ENCODE peak calls at places on chromosomes 5 and 9, in seven cellular contexts. O is esophagus squamous epithelium, X is stomach, W is suprapubic skin, F is heart left ventricle, N is uterus, R is prostate gland. Q is an unnamed sample. For H3K4me1, the result is how much of the 10 kb centered on the place peaks cover.

GRCh38 chr5:80867233-80867632 is 92.9 kb upstream of the RASGRF2 start:
- DNase-seq in O (no peak), X (no peak), W (no peak), F (no peak), N (no peak), R (no peak), Q (no peak)

GRCh38 chr9:78296208-78296892 is 575 bp upstream of the PSAT1 start:
- DNase-seq in O (no peak), X (peak), W (no peak), F (no peak), N (peak), R (peak), Q (no peak)

GRCh38 chr5:52710972-52711596 is 76.6 kb upstream of the ITGA1 start:
- DNase-seq in O (no peak), X (no peak), W (no peak), F (no peak), N (no peak), R (no peak), Q (no peak)

GRCh38 chr9:4781408-4781807 is 11.3 kb upstream of the RCL1 start:
- DNase-seq in O (no peak), X (no peak), W (no peak), F (no peak), N (no peak), R (no peak), Q (no peak)

GRCh38 chr5:178338126-178338749 is 105.6 kb upstream of the PHYKPL start:
- DNase-seq in O (no peak), X (no peak), W (peak), F (no peak), N (no peak), R (no peak), Q (no peak)

GRCh38 chr9:136762915-136763648 is 1.2 kb downstream of the LCN15 start:
- DNase-seq in O (no peak), X (peak), W (peak), F (peak), N (peak), R (no peak), Q (no peak)

GRCh38 chr5:74587895-74588294 is 52.6 kb downstream of the ENC1 start:
- DNase-seq in O (no peak), X (no peak), W (no peak), F (no peak), N (no peak), R (no peak), Q (no peak)

GRCh38 chr9:6549106-6549505 is 96.4 kb downstream of the GLDC start:
- DNase-seq in O (no peak), X (no peak), W (no peak), F (no peak), N (no peak), R (no peak), Q (no peak)

GRCh38 chr9:73529666-73530065 is 378.0 kb downstream of the ANXA1 start:
- DNase-seq in O (no peak), X (no peak), W (no peak), F (no peak), N (no peak), R (no peak), Q (no peak)

GRCh38 chr5:44002381-44002901 is 386.8 kb downstream of the FGF10 start:
- DNase-seq in O (no peak), X (peak), W (no peak), F (no peak), N (no peak), R (peak), Q (no peak)

GRCh38 chr5:170219615-170220014 is 13.2 kb upstream of the C5orf58 start:
- DNase-seq in O (no peak), X (no peak), W (no peak), F (no peak), N (no peak), R (no peak), Q (no peak)

GRCh38 chr9:111832428-111832827 is 37.7 kb upstream of the SHOC1 start:
- DNase-seq in O (no peak), X (no peak), W (no peak), F (no peak), N (no peak), R (no peak), Q (no peak)

GRCh38 chr9:125902224-125902623 is 155.1 kb downstream of the PBX3 start:
- DNase-seq in O (no peak), X (no peak), W (no peak), F (no peak), N (no peak), R (no peak), Q (no peak)

GRCh38 chr5:61450880-61451279 is 118.8 kb downstream of the ZSWIM6 start:
- DNase-seq in O (no peak), X (no peak), W (no peak), F (no peak), N (no peak), R (peak), Q (peak)

GRCh38 chr5:143016777-143017374 is 246.7 kb downstream of the ARHGAP26 start:
- DNase-seq in O (no peak), X (no peak), W (no peak), F (peak), N (no peak), R (peak), Q (no peak)

GRCh38 chr9:4849364-4849763 is 56.6 kb downstream of the RCL1 start:
- DNase-seq in O (no peak), X (no peak), W (no peak), F (no peak), N (no peak), R (no peak), Q (no peak)

GRCh38 chr5:112948455-112948854 is 26.4 kb upstream of the REEP5 start:
- DNase-seq in O (no peak), X (no peak), W (no peak), F (no peak), N (no peak), R (no peak), Q (no peak)

GRCh38 chr5:176319827-176320554 is 41.6 kb downstream of the KIAA1191 start:
- DNase-seq in O (no peak), X (no peak), W (no peak), F (no peak), N (no peak), R (no peak), Q (no peak)

GRCh38 chr5:38532165-38532669 is 24.2 kb downstream of the LIFR start:
- DNase-seq in O (no peak), X (no peak), W (no peak), F (no peak), N (no peak), R (no peak), Q (no peak)

GRCh38 chr5:177967221-177967887 is 28.7 kb downstream of the PROP1 start:
- DNase-seq in O (no peak), X (no peak), W (no peak), F (no peak), N (no peak), R (no peak), Q (no peak)

GRCh38 chr9:127059030-127059429 is 63.4 kb downstream of the ANGPTL2 start:
- DNase-seq in O (no peak), X (no peak), W (no peak), F (no peak), N (no peak), R (no peak), Q (no peak)

GRCh38 chr9:8234286-8234819 is 434.8 kb upstream of the DMAC1 start:
- DNase-seq in O (no peak), X (no peak), W (no peak), F (no peak), N (no peak), R (no peak), Q (no peak)

GRCh38 chr5:108386345-108387061 is 4.6 kb upstream of the FBXL17 start:
- DNase-seq in O (no peak), X (no peak), W (no peak), F (no peak), N (no peak), R (no peak), Q (no peak)

GRCh38 chr9:38622083-38622674 is 1.8 kb upstream of the ANKRD18A start:
- DNase-seq in O (no peak), X (no peak), W (no peak), F (no peak), N (no peak), R (peak), Q (no peak)

GRCh38 chr5:18553269-18553668 is 919.0 kb downstream of the TAF11L14 start:
- DNase-seq in O (no peak), X (no peak), W (no peak), F (no peak), N (no peak), R (no peak), Q (no peak)

GRCh38 chr5:159269723-159270122 is 6.6 kb downstream of the UBLCP1 start:
- DNase-seq in O (no peak), X (no peak), W (no peak), F (no peak), N (no peak), R (no peak), Q (no peak)

GRCh38 chr5:180802325-180803180 is at the start of gene MGAT1:
- DNase-seq in O (peak), X (peak), W (peak), F (peak), N (peak), R (peak), Q (peak)

GRCh38 chr9:33620738-33621439 is 96.8 kb downstream of the ANKRD18B start:
- DNase-seq in O (no peak), X (no peak), W (no peak), F (no peak), N (no peak), R (peak), Q (no peak)

GRCh38 chr9:83239787-83240186 is 176.8 kb upstream of the RASEF start:
- DNase-seq in O (no peak), X (no peak), W (no peak), F (no peak), N (no peak), R (no peak), Q (no peak)

GRCh38 chr9:95808001-95808400 is 67.5 kb upstream of the ERCC6L2 start:
- DNase-seq in O (no peak), X (no peak), W (no peak), F (no peak), N (no peak), R (no peak), Q (no peak)

GRCh38 chr9:128845186-128845931 is 15.8 kb upstream of the SPOUT1 start:
- DNase-seq in O (no peak), X (no peak), W (no peak), F (no peak), N (no peak), R (peak), Q (no peak)

GRCh38 chr5:132495672-132496630 is 5.4 kb upstream of the IRF1 start:
- DNase-seq in O (peak), X (peak), W (peak), F (peak), N (peak), R (peak), Q (peak)

GRCh38 chr5:143110591-143110990 is 292.9 kb downstream of the NR3C1 start:
- DNase-seq in O (no peak), X (no peak), W (no peak), F (no peak), N (no peak), R (no peak), Q (no peak)

GRCh38 chr5:42583322-42583721 is 160.1 kb downstream of the GHR start:
- DNase-seq in O (no peak), X (peak), W (no peak), F (peak), N (peak), R (peak), Q (peak)

GRCh38 chr9:89534464-89534863 is 36.6 kb upstream of the SEMA4D start:
- DNase-seq in O (no peak), X (no peak), W (no peak), F (no peak), N (no peak), R (no peak), Q (no peak)

GRCh38 chr9:89532944-89533343 is 35.0 kb upstream of the SEMA4D start:
- DNase-seq in O (no peak), X (no peak), W (no peak), F (no peak), N (no peak), R (no peak), Q (no peak)

GRCh38 chr9:89532478-89532877 is 34.6 kb upstream of the SEMA4D start:
- DNase-seq in O (no peak), X (peak), W (no peak), F (no peak), N (no peak), R (no peak), Q (no peak)

GRCh38 chr9:89534888-89535287 is 37.0 kb upstream of the SEMA4D start:
- DNase-seq in O (no peak), X (no peak), W (no peak), F (no peak), N (no peak), R (no peak), Q (no peak)

DNA sequence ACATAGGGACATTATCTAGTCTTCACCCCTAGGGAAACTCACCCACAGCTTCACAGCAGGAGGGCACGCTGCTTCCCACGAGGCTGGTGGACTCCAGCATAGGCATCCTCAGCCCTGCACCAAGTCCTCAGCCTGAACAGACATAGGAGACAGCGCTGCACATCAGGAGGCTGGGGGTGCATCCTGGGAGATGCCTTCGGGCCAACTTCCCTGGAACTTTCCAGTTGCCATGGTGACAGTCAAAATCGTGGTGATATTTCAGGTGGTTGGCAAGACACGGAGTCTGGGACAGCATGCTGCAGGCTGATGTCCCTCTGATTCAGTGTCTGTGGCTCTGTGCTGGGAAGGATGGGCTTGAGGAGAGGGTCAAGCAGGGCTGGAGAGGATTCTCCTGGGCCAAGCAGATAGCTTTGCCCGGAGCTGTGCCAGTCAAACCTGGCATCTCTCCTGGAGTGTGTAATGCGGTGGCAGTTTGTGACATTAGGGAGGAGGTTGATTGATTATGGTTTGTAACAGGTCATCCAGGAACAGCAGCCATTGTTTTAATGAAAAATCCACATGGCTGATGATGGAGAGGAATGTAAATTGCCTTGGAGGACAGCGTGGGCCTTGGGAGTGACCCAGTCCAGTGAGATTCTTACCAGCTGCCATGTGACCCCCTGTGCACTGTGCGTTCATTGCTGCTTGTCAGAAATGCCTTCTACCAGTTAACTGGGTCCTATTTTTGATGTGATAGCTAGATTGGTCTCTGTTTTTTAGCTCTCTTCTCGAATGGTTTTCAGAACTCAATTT is 35.7 kb upstream of the SEMA4D start:
- DNase-seq in O (no peak), X (no peak), W (no peak), F (no peak), N (no peak), R (no peak), Q (no peak)
- H3K4me1 ChIP-seq in O (under half), X (under half), W (under half), F (under half), N (under half), R (under half), Q (under half)

GRCh38 chr9:133955821-133956411 is 36.2 kb downstream of the VAV2 start:
- DNase-seq in O (no peak), X (no peak), W (no peak), F (no peak), N (no peak), R (no peak), Q (no peak)
- TF ChIP-seq CTCF in O (no peak), X (no peak), W (no peak), F (no peak), N (peak), R (no peak), Q (no peak)

GRCh38 chr9:100598641-100599145 is 20.8 kb downstream of the CAVIN4 start:
- DNase-seq in O (no peak), X (peak), W (peak), F (peak), N (peak), R (peak), Q (peak)
- TF ChIP-seq POLR2A in O (no peak), X (no peak), W (no peak), F (no peak), N (no peak), R (peak), Q (no peak)

DNA sequence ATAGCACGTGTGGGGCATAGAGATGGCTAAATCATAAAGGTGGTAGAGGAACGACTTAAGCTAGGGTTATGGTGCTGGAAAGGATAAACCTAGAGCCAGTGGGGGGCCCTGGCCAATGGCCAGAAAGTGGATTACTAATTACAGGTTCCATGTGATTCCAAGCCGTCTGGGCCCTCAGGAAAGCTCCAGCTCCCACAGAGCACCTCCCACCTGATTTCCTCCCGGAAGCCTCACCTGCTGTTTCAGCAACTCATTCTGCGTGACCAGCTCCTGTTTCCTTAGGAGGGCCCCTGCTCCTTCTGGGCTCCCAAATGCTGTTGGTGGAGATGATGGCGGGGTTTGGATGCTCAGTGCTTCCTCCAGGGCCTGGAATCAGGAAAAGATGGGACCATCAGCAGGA is 16.2 kb downstream of the GPX3 start:
- DNase-seq in O (no peak), X (no peak), W (no peak), F (no peak), N (no peak), R (no peak), Q (no peak)
- H3K4me1 ChIP-seq in O (under half), X (under half), W (under half), F (under half), N (under half), R (under half), Q (under half)

GRCh38 chr5:34022131-34022705 is 14.4 kb upstream of the AMACR start:
- DNase-seq in O (no peak), X (no peak), W (no peak), F (no peak), N (no peak), R (no peak), Q (no peak)
- TF ChIP-seq CTCF in O (no peak), X (no peak), W (no peak), F (no peak), N (no peak), R (no peak), Q (no peak)

DNA sequence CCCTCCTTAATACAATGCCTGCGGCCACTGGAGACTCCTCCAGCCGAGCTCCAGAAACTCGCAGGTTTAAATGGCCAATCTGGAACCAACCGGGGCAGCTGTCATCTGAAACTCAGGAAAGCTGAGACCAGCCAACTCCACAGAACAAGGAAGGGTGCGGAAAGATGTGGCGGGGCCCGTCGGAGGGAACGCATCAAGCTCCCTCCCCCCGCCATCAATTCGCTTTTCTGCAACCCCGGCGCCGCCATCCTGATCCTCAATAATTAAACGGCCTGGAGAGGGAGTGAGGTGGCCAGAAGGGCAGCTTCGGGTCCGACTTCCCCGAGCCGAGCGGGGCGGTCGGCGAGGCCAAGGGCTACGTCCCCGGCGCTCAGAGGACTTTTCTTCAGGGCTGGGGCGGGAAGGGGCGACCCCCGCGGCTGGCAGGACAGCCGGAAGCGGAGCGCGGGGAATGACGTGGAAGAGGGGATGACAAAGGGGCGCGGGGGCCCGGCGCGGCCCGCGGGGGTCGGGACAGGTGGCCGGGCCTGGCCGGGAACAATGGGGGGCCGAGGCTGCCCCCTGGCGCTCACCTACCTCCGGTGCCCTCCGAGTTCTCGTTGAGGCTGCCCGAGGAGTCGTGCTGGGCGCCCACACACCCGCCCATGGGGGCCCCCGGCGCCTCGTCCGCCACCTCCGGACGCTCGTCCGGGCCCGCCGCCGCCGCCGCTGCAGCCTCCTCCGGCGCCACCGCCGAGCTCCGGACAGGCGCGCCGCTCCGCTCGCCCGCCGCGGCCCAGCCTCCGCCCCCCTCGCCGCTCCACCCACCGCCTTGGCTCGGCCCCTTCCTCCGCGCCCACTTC is at the start of gene UBTD2:
- DNase-seq in O (no peak), X (peak), W (peak), F (peak), N (peak), R (peak), Q (peak)
- TF ChIP-seq POLR2A in O (no peak), X (no peak), W (no peak), F (no peak), N (no peak), R (peak), Q (no peak)

Q was measured in gastrocnemius medialis.